ENCODE peak calls at places on chromosomes 5 and 9, in seven cellular contexts. One of them, this sample, is unnamed.

GRCh38 chr5:143135832-143136551 is 267.5 kb downstream of the NR3C1 start:
- DNase-seq in NCI-H1417 treated with DMSO at 0.1 percent for 48 hours: no peak
- DNase-seq in A549: no peak
- DNase-seq in skeletal muscle cell: no peak
- DNase-seq in adrenal gland: no peak
- DNase-seq in renal cortical epithelial cell: no peak
- DNase-seq in HAP-1: no peak
- DNase-seq in this sample: no peak

GRCh38 chr5:38323645-38324295 is 65.4 kb downstream of the EGFLAM start:
- DNase-seq in adrenal gland: peak; percentile 17
- DNase-seq in renal cortical epithelial cell: peak; percentile 79
- DNase-seq in NCI-H1417 treated with DMSO at 0.1 percent for 48 hours: no peak
- DNase-seq in skeletal muscle cell: peak; percentile 23
- DNase-seq in HAP-1: no peak
- DNase-seq in A549: no peak
- DNase-seq in this sample: no peak

GRCh38 chr9:35776018-35776417 is 15.4 kb upstream of the NPR2 start:
- DNase-seq in A549: no peak
- DNase-seq in renal cortical epithelial cell: no peak
- DNase-seq in skeletal muscle cell: no peak
- DNase-seq in HAP-1: peak; percentile 40
- DNase-seq in NCI-H1417 treated with DMSO at 0.1 percent for 48 hours: no peak
- DNase-seq in adrenal gland: no peak
- DNase-seq in this sample: no peak

GRCh38 chr9:20292002-20292401 is 330.3 kb downstream of the MLLT3 start:
- DNase-seq in NCI-H1417 treated with DMSO at 0.1 percent for 48 hours: no peak
- DNase-seq in A549: peak; percentile 66
- DNase-seq in skeletal muscle cell: no peak
- DNase-seq in adrenal gland: peak; percentile 41
- DNase-seq in HAP-1: peak; percentile 56
- DNase-seq in renal cortical epithelial cell: peak; percentile 41
- DNase-seq in this sample: no peak

GRCh38 chr5:159178978-159179377 is 30.4 kb downstream of the RNF145 start:
- DNase-seq in skeletal muscle cell: peak; percentile 91
- DNase-seq in NCI-H1417 treated with DMSO at 0.1 percent for 48 hours: no peak
- DNase-seq in renal cortical epithelial cell: peak; percentile 86
- DNase-seq in A549: peak; percentile 97
- DNase-seq in adrenal gland: peak; percentile 30
- DNase-seq in HAP-1: no peak
- DNase-seq in this sample: no peak

GRCh38 chr9:69671904-69672827 is at the start of gene APBA1:
- DNase-seq in HAP-1: peak; percentile 80
- DNase-seq in A549: peak; percentile 23
- DNase-seq in skeletal muscle cell: no peak
- DNase-seq in renal cortical epithelial cell: no peak
- DNase-seq in NCI-H1417 treated with DMSO at 0.1 percent for 48 hours: peak; percentile 38
- DNase-seq in adrenal gland: peak; percentile 20
- DNase-seq in this sample: peak; percentile 87

GRCh38 chr9:107172160-107172978 is 110.7 kb upstream of the RAD23B start:
- DNase-seq in HAP-1: peak; percentile 83
- DNase-seq in A549: peak; percentile 75
- DNase-seq in NCI-H1417 treated with DMSO at 0.1 percent for 48 hours: peak; percentile 50
- DNase-seq in adrenal gland: peak; percentile 75
- DNase-seq in skeletal muscle cell: peak; percentile 35
- DNase-seq in renal cortical epithelial cell: peak; percentile 80
- DNase-seq in this sample: peak; percentile 47

GRCh38 chr5:147901555-147901954 is 4.8 kb downstream of the C5orf46 start:
- DNase-seq in HAP-1: no peak
- DNase-seq in adrenal gland: no peak
- DNase-seq in skeletal muscle cell: no peak
- DNase-seq in NCI-H1417 treated with DMSO at 0.1 percent for 48 hours: no peak
- DNase-seq in renal cortical epithelial cell: no peak
- DNase-seq in A549: peak; percentile 1
- DNase-seq in this sample: no peak

GRCh38 chr5:80961376-80962281 is 1.5 kb downstream of the RASGRF2 start:
- DNase-seq in NCI-H1417 treated with DMSO at 0.1 percent for 48 hours: no peak
- DNase-seq in renal cortical epithelial cell: peak; percentile 84
- DNase-seq in skeletal muscle cell: no peak
- DNase-seq in HAP-1: no peak
- DNase-seq in adrenal gland: no peak
- DNase-seq in A549: no peak
- DNase-seq in this sample: no peak

GRCh38 chr9:7961076-7961475 is 161.5 kb upstream of the DMAC1 start:
- DNase-seq in skeletal muscle cell: no peak
- DNase-seq in A549: no peak
- DNase-seq in renal cortical epithelial cell: no peak
- DNase-seq in NCI-H1417 treated with DMSO at 0.1 percent for 48 hours: no peak
- DNase-seq in adrenal gland: no peak
- DNase-seq in HAP-1: no peak
- DNase-seq in this sample: no peak

GRCh38 chr9:73022353-73022752 is 69.5 kb upstream of the ALDH1A1 start:
- DNase-seq in adrenal gland: no peak
- DNase-seq in renal cortical epithelial cell: no peak
- DNase-seq in NCI-H1417 treated with DMSO at 0.1 percent for 48 hours: no peak
- DNase-seq in A549: no peak
- DNase-seq in skeletal muscle cell: no peak
- DNase-seq in HAP-1: no peak
- DNase-seq in this sample: no peak

GRCh38 chr5:90022711-90023053 is 386.9 kb downstream of the CETN3 start:
- DNase-seq in skeletal muscle cell: no peak
- DNase-seq in A549: no peak
- DNase-seq in NCI-H1417 treated with DMSO at 0.1 percent for 48 hours: no peak
- DNase-seq in adrenal gland: no peak
- DNase-seq in renal cortical epithelial cell: no peak
- DNase-seq in HAP-1: no peak
- DNase-seq in this sample: no peak

GRCh38 chr9:16246785-16247184 is 623.7 kb downstream of the BNC2 start:
- DNase-seq in HAP-1: no peak
- DNase-seq in adrenal gland: no peak
- DNase-seq in A549: no peak
- DNase-seq in NCI-H1417 treated with DMSO at 0.1 percent for 48 hours: no peak
- DNase-seq in skeletal muscle cell: no peak
- DNase-seq in renal cortical epithelial cell: no peak
- DNase-seq in this sample: no peak

GRCh38 chr5:12865529-12865928 is 961.3 kb upstream of the CTNND2 start:
- DNase-seq in renal cortical epithelial cell: peak; percentile 9
- DNase-seq in HAP-1: no peak
- DNase-seq in NCI-H1417 treated with DMSO at 0.1 percent for 48 hours: no peak
- DNase-seq in skeletal muscle cell: no peak
- DNase-seq in A549: no peak
- DNase-seq in adrenal gland: no peak
- DNase-seq in this sample: no peak

GRCh38 chr5:165209101-165209727 is 1703.8 kb downstream of the MAT2B start:
- DNase-seq in adrenal gland: no peak
- DNase-seq in HAP-1: no peak
- DNase-seq in renal cortical epithelial cell: peak; percentile 40
- DNase-seq in A549: peak; percentile 29
- DNase-seq in NCI-H1417 treated with DMSO at 0.1 percent for 48 hours: no peak
- DNase-seq in skeletal muscle cell: no peak
- DNase-seq in this sample: no peak

GRCh38 chr5:139764250-139764791 is 31.3 kb upstream of the PSD2 start:
- DNase-seq in renal cortical epithelial cell: no peak
- DNase-seq in NCI-H1417 treated with DMSO at 0.1 percent for 48 hours: no peak
- DNase-seq in adrenal gland: no peak
- DNase-seq in HAP-1: no peak
- DNase-seq in skeletal muscle cell: no peak
- DNase-seq in A549: no peak
- DNase-seq in this sample: peak; percentile 68

GRCh38 chr5:3346111-3346820 is 249.4 kb upstream of the IRX1 start:
- DNase-seq in adrenal gland: no peak
- DNase-seq in A549: no peak
- DNase-seq in skeletal muscle cell: no peak
- DNase-seq in NCI-H1417 treated with DMSO at 0.1 percent for 48 hours: no peak
- DNase-seq in HAP-1: no peak
- DNase-seq in renal cortical epithelial cell: no peak
- DNase-seq in this sample: no peak

GRCh38 chr9:34986541-34987047 is 3.0 kb upstream of the DNAJB5 start:
- DNase-seq in HAP-1: no peak
- DNase-seq in A549: no peak
- DNase-seq in NCI-H1417 treated with DMSO at 0.1 percent for 48 hours: peak; percentile 50
- DNase-seq in renal cortical epithelial cell: no peak
- DNase-seq in adrenal gland: no peak
- DNase-seq in skeletal muscle cell: no peak
- DNase-seq in this sample: peak; percentile 43

GRCh38 chr5:96033116-96033515 is 71.5 kb upstream of the ELL2 start:
- DNase-seq in A549: no peak
- DNase-seq in adrenal gland: no peak
- DNase-seq in NCI-H1417 treated with DMSO at 0.1 percent for 48 hours: no peak
- DNase-seq in HAP-1: no peak
- DNase-seq in renal cortical epithelial cell: no peak
- DNase-seq in skeletal muscle cell: no peak
- DNase-seq in this sample: no peak

GRCh38 chr5:82975396-82975795 is 101.8 kb downstream of the TMEM167A start:
- DNase-seq in adrenal gland: no peak
- DNase-seq in NCI-H1417 treated with DMSO at 0.1 percent for 48 hours: no peak
- DNase-seq in renal cortical epithelial cell: no peak
- DNase-seq in HAP-1: no peak
- DNase-seq in A549: no peak
- DNase-seq in skeletal muscle cell: no peak
- DNase-seq in this sample: no peak

GRCh38 chr9:86854898-86855523 is 92.3 kb downstream of the GAS1 start:
- DNase-seq in NCI-H1417 treated with DMSO at 0.1 percent for 48 hours: no peak
- DNase-seq in adrenal gland: peak; percentile 22
- DNase-seq in HAP-1: no peak
- DNase-seq in A549: peak; percentile 9
- DNase-seq in skeletal muscle cell: peak; percentile 88
- DNase-seq in renal cortical epithelial cell: peak; percentile 91
- DNase-seq in this sample: no peak

GRCh38 chr5:151098185-151098813 is 17.5 kb upstream of the TNIP1 start:
- DNase-seq in renal cortical epithelial cell: no peak
- DNase-seq in adrenal gland: no peak
- DNase-seq in A549: no peak
- DNase-seq in NCI-H1417 treated with DMSO at 0.1 percent for 48 hours: no peak
- DNase-seq in skeletal muscle cell: no peak
- DNase-seq in HAP-1: no peak
- DNase-seq in this sample: no peak

GRCh38 chr9:80968611-80969010 is 720.7 kb downstream of the TLE1 start:
- DNase-seq in renal cortical epithelial cell: peak; percentile 76
- DNase-seq in NCI-H1417 treated with DMSO at 0.1 percent for 48 hours: no peak
- DNase-seq in A549: no peak
- DNase-seq in adrenal gland: no peak
- DNase-seq in HAP-1: no peak
- DNase-seq in skeletal muscle cell: peak; percentile 68
- DNase-seq in this sample: no peak

GRCh38 chr5:124111886-124112285 is 599.9 kb downstream of the CSNK1G3 start:
- DNase-seq in adrenal gland: no peak
- DNase-seq in renal cortical epithelial cell: peak; percentile 77
- DNase-seq in A549: no peak
- DNase-seq in NCI-H1417 treated with DMSO at 0.1 percent for 48 hours: no peak
- DNase-seq in HAP-1: no peak
- DNase-seq in skeletal muscle cell: peak; percentile 28
- DNase-seq in this sample: no peak

GRCh38 chr5:113166710-113167366 is 190.2 kb downstream of the DCP2 start:
- DNase-seq in A549: peak; percentile 4
- DNase-seq in skeletal muscle cell: peak; percentile 50
- DNase-seq in adrenal gland: no peak
- DNase-seq in NCI-H1417 treated with DMSO at 0.1 percent for 48 hours: no peak
- DNase-seq in renal cortical epithelial cell: peak; percentile 97
- DNase-seq in HAP-1: no peak
- DNase-seq in this sample: no peak